ENCODE peak calls at places on chromosome 2, in five cellular contexts. Z is effector memory CD8-positive, alpha-beta T cell; M is stimulated activated CD4-positive, alpha-beta T cell treated with anti-CD3 and anti-CD28 coated beads, Interleukin-12 subunit alpha, Interleukin-12 subunit beta, amount 100 ng/mL, for 48 hours; Y is A549; A is T follicular helper cell. U is an unnamed sample.
A peak's percentile ranks its signal among the peaks of the same experiment; 100 is the strongest.

GRCh38 chr2:59885536-59885935 is 667.9 kb downstream of the BCL11A start:
- DNase-seq in Z (no peak), A (no peak), Y (no peak), M (no peak), U (no peak)

GRCh38 chr2:85540131-85540587 is 1.2 kb downstream of the MAT2A start:
- DNase-seq in M (no peak), Z (no peak), Y (peak; percentile 47), A (no peak), U (no peak)

GRCh38 chr2:24164416-24164973 is 10.4 kb upstream of the FAM228A start:
- DNase-seq in A (peak; percentile 8), Z (peak; percentile 22), M (peak; percentile 24), Y (peak; percentile 65), U (peak; percentile 12)

GRCh38 chr2:236127010-236127409 is 41.2 kb downstream of the GBX2 start:
- DNase-seq in A (no peak), M (no peak), Z (no peak), Y (no peak), U (no peak)

GRCh38 chr2:101690547-101691182 is 6.8 kb upstream of the MAP4K4 start:
- DNase-seq in Z (no peak), Y (no peak), M (no peak), A (no peak), U (no peak)

GRCh38 chr2:121128741-121129659 is 156.0 kb downstream of the TFCP2L1 start:
- DNase-seq in M (peak; percentile 3), Y (peak; percentile 60), A (no peak), Z (no peak), U (no peak)

GRCh38 chr2:15205562-15205961 is 355.6 kb downstream of the NBAS start:
- DNase-seq in Z (no peak), M (no peak), Y (no peak), A (no peak), U (no peak)

GRCh38 chr2:43106767-43107527 is 119.5 kb downstream of the ZFP36L2 start:
- DNase-seq in Y (no peak), A (no peak), Z (no peak), M (no peak), U (no peak)

GRCh38 chr2:157150747-157151146 is 106.8 kb upstream of the GALNT5 start:
- DNase-seq in Y (peak; percentile 37), A (no peak), Z (no peak), M (no peak), U (no peak)

GRCh38 chr2:189836644-189837043 is 52.4 kb downstream of the PMS1 start:
- DNase-seq in M (no peak), A (no peak), Y (peak; percentile 82), Z (no peak), U (no peak)

U was measured in central memory CD4-positive, alpha-beta T cell.